ENCODE peak calls at places on chromosome 13, in four cellular contexts. U is AG04450, V is GM12864, C is GM13976. K is an unnamed sample.

GRCh38 chr13:109275848-109276247 is 510.5 kb downstream of the IRS2 start:
- DNase-seq in U (no peak), V (no peak), C (no peak), K (no peak)

GRCh38 chr13:73767747-73768315 is 366.4 kb downstream of the KLF12 start:
- DNase-seq in U (no peak), V (no peak), C (no peak), K (no peak)

GRCh38 chr13:75236774-75237173 is 245.2 kb downstream of the TBC1D4 start:
- DNase-seq in U (no peak), V (no peak), C (no peak), K (no peak)

GRCh38 chr13:80141114-80141849 is 199.6 kb downstream of the SPRY2 start:
- DNase-seq in U (peak; percentile 44), V (no peak), C (no peak), K (no peak)

GRCh38 chr13:98216135-98216565 is 39.1 kb upstream of the RNF113B start:
- DNase-seq in U (peak; percentile 68), V (no peak), C (no peak), K (no peak)

GRCh38 chr13:49220856-49221614 is 897 bp downstream of the MLNR start:
- DNase-seq in U (no peak), V (no peak), C (peak; percentile 52), K (peak; percentile 31)

GRCh38 chr13:30108913-30109237 is 198.5 kb downstream of the KATNAL1 start:
- DNase-seq in U (no peak), V (no peak), C (no peak), K (no peak)

GRCh38 chr13:113086991-113087922 is 18.3 kb upstream of the F7 start:
- DNase-seq in U (no peak), V (no peak), C (no peak), K (no peak)

GRCh38 chr13:33606692-33607091 is 211.3 kb upstream of the RFC3 start:
- DNase-seq in U (no peak), V (no peak), C (no peak), K (no peak)

GRCh38 chr13:49098198-49098597 is 121.9 kb upstream of the MLNR start:
- DNase-seq in U (peak; percentile 83), V (no peak), C (no peak), K (no peak)

GRCh38 chr13:73466561-73466960 is 407.8 kb downstream of the KLF5 start:
- DNase-seq in U (no peak), V (no peak), C (no peak), K (no peak)

GRCh38 chr13:77213644-77214043 is 113.2 kb downstream of the MYCBP2 start:
- DNase-seq in U (no peak), V (no peak), C (no peak), K (no peak)

GRCh38 chr13:42283574-42283973 is 11.6 kb downstream of the AKAP11 start:
- DNase-seq in U (no peak), V (no peak), C (no peak), K (no peak)

GRCh38 chr13:26300140-26300539 is 46.2 kb downstream of the CDK8 start:
- DNase-seq in U (no peak), V (no peak), C (no peak), K (no peak)

GRCh38 chr13:30529085-30529815 is 63.5 kb upstream of the HMGB1 start:
- DNase-seq in U (no peak), V (no peak), C (peak; percentile 45), K (peak; percentile 47)

DNA sequence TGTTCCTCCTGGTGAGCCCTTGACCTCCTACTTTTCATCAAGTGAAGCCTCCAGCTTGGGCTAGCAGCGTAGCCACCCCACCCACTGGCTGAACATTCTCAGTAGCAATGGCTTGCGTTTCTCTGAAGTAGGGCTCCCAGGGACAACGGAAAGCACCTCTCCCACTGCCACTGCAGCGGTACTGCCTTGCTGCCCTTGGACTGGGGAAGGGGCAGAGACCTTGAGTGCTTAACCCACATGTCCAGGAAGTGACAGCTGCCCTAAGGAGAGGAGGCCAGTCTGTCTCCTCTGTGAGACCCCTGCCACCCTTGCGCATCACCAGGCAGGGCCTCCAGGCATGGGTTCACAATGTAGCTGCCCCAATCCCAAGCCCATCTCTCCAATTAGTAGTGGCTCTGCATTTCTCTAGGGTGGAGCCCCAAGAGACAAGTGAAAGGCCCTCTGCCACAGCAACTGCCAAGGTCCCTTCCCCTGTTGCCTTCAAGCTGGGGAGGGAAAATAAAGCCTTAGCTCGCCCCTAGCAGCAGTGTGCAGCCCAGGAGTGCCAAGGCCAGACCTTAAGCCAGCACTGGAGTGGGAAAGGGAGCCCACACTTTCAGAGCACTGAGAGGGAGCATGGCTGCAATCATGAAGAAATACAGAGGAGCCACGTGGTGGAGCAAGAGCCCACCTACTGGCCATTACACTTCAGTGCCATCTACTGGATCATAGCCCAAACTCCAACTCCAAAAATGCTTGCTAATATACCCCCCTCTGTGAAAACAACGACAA is 175.9 kb upstream of the TRPC4 start:
- DNase-seq in U (no peak), V (no peak), C (no peak), K (no peak)
- TF ChIP-seq CTCF in U (peak; percentile 73), V (peak; percentile 36), C (peak; percentile 27), K (peak; percentile 16)

GRCh38 chr13:107209811-107210210 is 641.9 kb upstream of the ARGLU1 start:
- DNase-seq in U (no peak), V (no peak), C (no peak), K (no peak)
- TF ChIP-seq CTCF in U (no peak), V (no peak), C (no peak), K (no peak)

DNA sequence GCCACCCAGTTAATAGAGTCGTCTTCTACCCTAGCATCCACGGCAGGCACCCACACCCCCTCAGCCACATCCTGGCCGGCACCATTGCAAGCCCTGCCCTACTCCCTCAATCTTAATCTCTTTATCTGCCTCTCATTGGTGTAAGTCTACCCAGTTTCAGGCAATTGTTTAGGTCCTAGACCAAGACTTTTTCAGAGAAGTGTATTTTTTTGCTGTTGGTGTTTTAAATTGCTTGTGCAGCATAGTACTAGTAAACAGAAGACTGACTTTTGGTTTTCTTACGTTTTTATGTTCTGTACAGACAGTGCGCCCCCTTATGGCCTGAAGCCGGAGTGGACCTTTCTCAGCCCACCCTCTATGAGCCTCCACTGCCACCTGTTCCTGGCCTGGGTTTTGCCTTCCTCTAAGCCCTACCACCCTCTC is 2.3 kb upstream of the LCP1 start:
- DNase-seq in U (no peak), V (peak; percentile 73), C (peak; percentile 51), K (peak; percentile 65)
- TF ChIP-seq CTCF in U (peak; percentile 33), V (peak; percentile 91), C (peak; percentile 86), K (peak; percentile 81)

GRCh38 chr13:97028441-97029299 is 34.4 kb upstream of the OXGR1 start:
- DNase-seq in U (no peak), V (no peak), C (peak; percentile 67), K (peak; percentile 56)

GRCh38 chr13:97026759-97027555 is 32.7 kb upstream of the OXGR1 start:
- DNase-seq in U (no peak), V (no peak), C (no peak), K (no peak)

GRCh38 chr13:97030705-97031452 is 36.6 kb upstream of the OXGR1 start:
- DNase-seq in U (peak; percentile 4), V (no peak), C (peak; percentile 40), K (peak; percentile 17)
- TF ChIP-seq CTCF in U (peak; percentile 11), V (no peak), C (no peak), K (no peak)

GRCh38 chr13:45194081-45194939 is 6.5 kb downstream of the KCTD4 start:
- DNase-seq in U (no peak), V (no peak), C (no peak), K (no peak)
- TF ChIP-seq CTCF in U (peak; percentile 44), V (no peak), C (no peak), K (no peak)

DNA sequence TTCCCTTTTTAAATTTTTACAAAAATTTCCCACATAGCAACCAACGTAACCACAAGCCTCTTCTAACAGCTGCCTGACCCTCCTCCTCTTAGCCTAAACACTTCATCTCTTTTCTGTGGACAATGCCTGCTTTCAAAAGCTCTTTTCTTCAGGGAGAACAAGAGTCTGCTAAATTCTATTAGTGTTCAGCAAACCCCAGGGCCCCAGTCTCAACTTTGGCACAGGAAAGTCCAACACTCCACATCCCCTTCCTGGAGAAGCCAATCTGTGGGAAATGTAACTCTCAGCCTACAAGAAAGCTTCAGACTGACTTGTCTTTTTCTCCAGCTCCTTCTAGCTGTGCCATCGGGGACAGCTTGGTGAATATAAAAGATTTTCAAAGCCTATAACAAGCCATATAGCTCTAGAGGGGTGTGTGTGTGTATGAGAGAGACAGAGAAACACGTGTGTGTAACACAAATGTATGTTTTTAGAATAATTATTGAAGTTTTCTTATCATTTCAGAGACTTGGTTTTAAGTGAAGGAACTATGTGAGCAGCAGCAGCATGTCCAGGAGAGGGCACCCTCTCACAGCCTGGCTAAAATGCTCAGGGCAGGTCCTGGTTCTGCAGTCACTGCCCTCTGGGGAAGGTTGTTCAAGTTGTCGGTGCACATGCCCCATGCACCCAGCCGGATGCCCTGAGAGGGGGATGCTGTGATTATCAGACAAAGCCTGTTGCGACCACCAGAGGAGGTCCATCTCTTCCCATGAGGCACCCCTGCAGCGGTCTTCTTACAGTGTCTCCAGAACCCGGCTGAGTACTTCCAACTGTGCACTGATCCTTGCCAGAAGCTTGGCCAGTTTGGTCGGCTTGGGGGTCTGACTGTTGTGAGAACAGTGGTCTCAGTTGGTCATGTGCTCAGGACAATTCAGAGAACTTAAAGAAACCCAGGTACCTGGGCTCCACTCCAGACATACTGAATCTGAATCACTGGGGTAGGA is 34.4 kb downstream of the CCDC70 start:
- DNase-seq in U (peak; percentile 7), V (peak; percentile 8), C (peak; percentile 71), K (peak; percentile 69)
- TF ChIP-seq CTCF in U (peak; percentile 86), V (peak; percentile 73), C (peak; percentile 65), K (peak; percentile 75)

DNA sequence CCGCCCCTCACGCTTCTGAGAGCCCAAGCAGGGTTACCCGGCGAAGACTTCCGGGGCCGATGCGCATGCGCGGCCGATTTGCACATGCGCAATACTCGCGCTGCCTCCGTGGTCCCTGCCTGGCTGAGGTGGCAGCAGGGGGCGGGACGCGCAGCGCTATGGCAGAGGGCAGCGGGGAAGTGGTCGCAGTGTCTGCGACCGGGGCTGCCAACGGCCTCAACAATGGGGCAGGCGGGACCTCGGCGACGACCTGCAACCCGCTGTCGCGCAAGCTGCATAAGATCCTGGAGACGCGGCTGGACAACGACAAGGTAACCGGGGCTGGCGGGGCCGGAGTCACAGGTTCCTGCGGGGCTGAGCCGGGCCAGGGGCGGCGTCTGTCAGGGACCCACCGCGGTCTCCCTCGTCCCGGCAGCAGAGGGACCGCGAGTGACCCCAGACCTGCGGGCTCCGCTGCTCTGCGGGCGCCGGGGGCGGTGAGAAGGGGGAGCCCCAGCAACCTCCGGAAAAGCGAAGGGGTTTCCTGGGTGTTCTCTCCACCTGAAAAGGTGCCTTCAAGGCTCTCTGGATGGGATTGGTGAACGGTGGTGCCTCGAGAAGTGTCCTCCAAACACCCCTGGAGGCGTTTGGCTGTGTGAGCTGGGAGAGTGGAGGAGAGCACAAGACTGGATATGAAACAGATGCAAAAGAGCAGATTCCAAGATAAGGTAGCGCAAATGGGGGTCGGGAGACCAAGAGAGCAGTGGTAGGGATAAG is at the start of gene COG6:
- DNase-seq in U (peak; percentile 68), V (peak; percentile 73), C (peak; percentile 90), K (peak; percentile 92)
- TF ChIP-seq CTCF in U (no peak), V (peak; percentile 20), C (peak; percentile 12), K (no peak)